ENCODE peak calls at places on chromosomes 12 and 14, in eight cellular contexts. Q is psoas muscle; V is neuronal stem cell; A is IMR-90; M is AG10803; T is CD8-positive, alpha-beta memory T cell; P is heart left ventricle; W is GM12865. U is an unnamed sample.

GRCh38 chr12:180445-180844 is 33.5 kb downstream of the SLC6A12 start:
- DNase-seq in Q (no peak), V (no peak), A (peak), M (no peak), T (no peak), P (peak), W (peak), U (no peak)

GRCh38 chr12:123271182-123271491 is 519 bp downstream of the CDK2AP1 start:
- DNase-seq in Q (peak), V (peak), A (peak), M (peak), T (peak), P (peak), W (peak), U (peak)

GRCh38 chr14:64718762-64719161 is 14.5 kb downstream of the PLEKHG3 start:
- DNase-seq in Q (no peak), V (no peak), A (no peak), M (no peak), T (no peak), P (no peak), W (no peak), U (no peak)

GRCh38 chr14:101791919-101792572 is 30.5 kb downstream of the PPP2R5C start:
- DNase-seq in Q (no peak), V (no peak), A (peak), M (peak), T (no peak), P (no peak), W (peak), U (peak)

GRCh38 chr12:44334347-44334746 is 498.5 kb downstream of the TMEM117 start:
- DNase-seq in Q (no peak), V (no peak), A (no peak), M (no peak), T (no peak), P (no peak), W (no peak), U (no peak)

GRCh38 chr14:101552786-101553231 is 8.5 kb upstream of the DIO3 start:
- DNase-seq in Q (peak), V (no peak), A (no peak), M (no peak), T (no peak), P (no peak), W (no peak), U (no peak)

GRCh38 chr12:50246873-50247612 is 36.3 kb downstream of the LIMA1 start:
- DNase-seq in Q (peak), V (no peak), A (peak), M (peak), T (no peak), P (peak), W (peak), U (no peak)

GRCh38 chr12:46256942-46257341 is 11.9 kb downstream of the SLC38A1 start:
- DNase-seq in Q (no peak), V (no peak), A (no peak), M (no peak), T (no peak), P (no peak), W (no peak), U (no peak)

GRCh38 chr12:49478949-49479664 is 59.7 kb upstream of the KCNH3 start:
- DNase-seq in Q (no peak), V (no peak), A (no peak), M (no peak), T (no peak), P (peak), W (no peak), U (no peak)

GRCh38 chr14:91367173-91368171 is 50.1 kb downstream of the CCDC88C start:
- DNase-seq in Q (no peak), V (no peak), A (peak), M (no peak), T (peak), P (no peak), W (peak), U (peak)

GRCh38 chr14:80942158-80942738 is 710 bp upstream of the CEP128 start:
- DNase-seq in Q (no peak), V (peak), A (no peak), M (no peak), T (no peak), P (no peak), W (no peak), U (no peak)

GRCh38 chr12:19847294-19848059 is 408.2 kb downstream of the AEBP2 start:
- DNase-seq in Q (no peak), V (no peak), A (peak), M (peak), T (no peak), P (peak), W (peak), U (no peak)

GRCh38 chr14:24943024-24943423 is 106.9 kb downstream of the STXBP6 start:
- DNase-seq in Q (peak), V (no peak), A (no peak), M (peak), T (no peak), P (peak), W (peak), U (no peak)

GRCh38 chr14:89507521-89507920 is 90.5 kb upstream of the FOXN3 start:
- DNase-seq in Q (no peak), V (no peak), A (peak), M (peak), T (no peak), P (no peak), W (peak), U (no peak)

GRCh38 chr14:62126885-62127478 is 364.8 kb downstream of the SNAPC1 start:
- DNase-seq in Q (no peak), V (peak), A (peak), M (peak), T (no peak), P (no peak), W (peak), U (peak)

GRCh38 chr14:91258021-91258618 is 13.6 kb upstream of the GPR68 start:
- DNase-seq in Q (peak), V (no peak), A (peak), M (peak), T (no peak), P (peak), W (no peak), U (no peak)

GRCh38 chr14:22008098-22008412 is 334.4 kb upstream of the OR4E1 start:
- DNase-seq in Q (no peak), V (no peak), A (no peak), M (no peak), T (no peak), P (no peak), W (no peak), U (no peak)

GRCh38 chr14:100874051-100874410 is 29.5 kb downstream of the RTL1 start:
- DNase-seq in Q (no peak), V (no peak), A (no peak), M (no peak), T (peak), P (peak), W (no peak), U (no peak)

GRCh38 chr12:18411453-18411852 is 150.1 kb downstream of the PIK3C2G start:
- DNase-seq in Q (no peak), V (no peak), A (no peak), M (no peak), T (no peak), P (no peak), W (no peak), U (no peak)

GRCh38 chr12:14656846-14657245 is 39.6 kb downstream of the GUCY2C start:
- DNase-seq in Q (no peak), V (no peak), A (no peak), M (no peak), T (no peak), P (no peak), W (no peak), U (no peak)

GRCh38 chr12:46351861-46352595 is 20.5 kb downstream of the SLC38A2 start:
- DNase-seq in Q (no peak), V (no peak), A (no peak), M (peak), T (no peak), P (no peak), W (no peak), U (no peak)

GRCh38 chr12:132489602-132490239 is at the start of gene FBRSL1:
- DNase-seq in Q (peak), V (peak), A (peak), M (peak), T (peak), P (peak), W (peak), U (peak)

DNA sequence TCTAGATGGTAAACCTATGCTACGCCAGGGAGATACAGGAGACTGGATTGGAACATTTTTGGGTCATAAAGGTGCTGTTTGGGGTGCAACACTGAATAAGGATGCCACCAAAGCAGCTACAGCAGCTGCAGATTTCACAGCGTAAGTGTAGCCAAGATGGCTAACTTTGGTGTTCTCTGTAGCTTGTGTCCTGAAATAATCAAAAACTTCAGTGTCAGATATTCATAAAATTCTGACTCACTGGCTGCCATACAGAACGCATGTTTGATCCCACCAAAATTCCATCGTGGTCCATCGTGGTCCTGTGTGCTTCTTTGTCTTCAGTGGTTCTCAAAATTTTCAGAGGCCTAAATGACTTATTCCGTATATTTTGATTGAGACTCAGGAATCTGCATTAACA is 1.3 kb downstream of the STRAP start:
- DNase-seq in Q (no peak), V (no peak), A (peak), M (no peak), T (no peak), P (no peak), W (no peak), U (no peak)
- H3K4me3 ChIP-seq in Q (peak), V (peak), A (peak), M (peak), T (peak), P (no peak), W (peak), U (peak)

GRCh38 chr12:51869490-51869865 is 18.4 kb upstream of the ANKRD33 start:
- DNase-seq in Q (peak), V (no peak), A (no peak), M (no peak), T (peak), P (no peak), W (no peak), U (no peak)

GRCh38 chr12:51869931-51870330 is 18.0 kb upstream of the ANKRD33 start:
- DNase-seq in Q (no peak), V (no peak), A (no peak), M (no peak), T (peak), P (no peak), W (no peak), U (no peak)

GRCh38 chr12:51867796-51868428 is 19.4 kb upstream of the FIGNL2 start:
- DNase-seq in Q (peak), V (no peak), A (no peak), M (no peak), T (peak), P (no peak), W (no peak), U (no peak)

GRCh38 chr12:51871126-51871525 is 16.8 kb upstream of the ANKRD33 start:
- DNase-seq in Q (peak), V (no peak), A (no peak), M (no peak), T (peak), P (peak), W (no peak), U (no peak)

DNA sequence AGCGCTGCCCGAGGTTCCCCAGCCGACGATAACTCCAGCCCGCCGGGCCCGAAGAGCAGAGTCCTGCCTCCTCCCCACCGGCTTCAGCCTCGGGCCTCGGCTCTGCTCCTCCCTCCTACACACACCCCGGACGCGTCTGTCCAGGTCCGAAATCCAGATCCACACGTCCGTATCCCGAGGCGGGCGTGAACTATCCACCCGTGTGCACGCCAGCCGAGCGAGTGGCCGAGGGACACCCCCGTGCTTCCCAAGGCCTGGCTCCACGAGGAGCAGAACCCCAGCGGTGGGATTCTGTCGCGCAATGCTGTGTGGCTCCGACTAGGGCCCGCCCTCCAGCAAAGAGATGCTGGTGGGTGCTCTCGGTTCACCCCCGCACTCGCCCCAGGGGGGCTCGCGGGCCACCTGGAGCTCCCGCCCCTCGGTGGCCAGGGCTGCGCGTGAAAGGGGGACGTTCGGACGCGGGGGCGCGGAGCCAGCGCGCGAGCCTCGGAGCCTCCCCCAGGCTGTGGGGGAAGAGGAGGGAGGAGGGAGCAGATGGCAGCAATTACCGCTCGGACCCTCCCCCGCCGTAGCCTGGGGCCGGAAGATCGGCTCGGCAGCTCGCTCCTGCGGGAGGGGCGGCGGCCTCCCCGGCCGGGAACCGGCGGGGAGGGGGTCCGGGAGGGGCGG is 18.9 kb upstream of the ANKRD33 start:
- DNase-seq in Q (peak), V (no peak), A (no peak), M (no peak), T (peak), P (no peak), W (no peak), U (no peak)
- H3K4me3 ChIP-seq in Q (peak), V (no peak), A (peak), M (peak), T (no peak), P (peak), W (no peak), U (no peak)

DNA sequence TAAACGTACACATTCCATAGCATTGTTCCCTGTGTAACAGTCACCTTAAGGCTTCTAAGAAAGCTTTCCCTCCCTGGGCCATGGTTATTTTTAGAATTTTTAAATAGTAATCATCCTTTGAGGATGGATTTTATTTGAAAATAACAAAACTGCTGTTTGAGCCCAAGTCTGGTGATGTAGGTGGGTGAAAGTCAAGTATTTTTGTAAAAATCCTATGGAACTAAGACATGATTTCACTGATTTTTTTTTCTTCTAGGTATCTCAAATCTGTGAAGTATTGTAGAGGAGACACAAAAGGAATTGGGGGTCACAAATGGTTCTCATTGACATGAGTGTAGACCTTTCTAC is 1.4 kb downstream of the ISCU start:
- DNase-seq in Q (no peak), V (no peak), A (no peak), M (no peak), T (no peak), P (no peak), W (no peak), U (no peak)
- H3K4me3 ChIP-seq in Q (peak), V (peak), A (no peak), M (peak), T (no peak), P (no peak), W (peak), U (peak)

GRCh38 chr12:113221181-113221996 is at the start of gene TPCN1:
- DNase-seq in Q (peak), V (peak), A (peak), M (peak), T (peak), P (peak), W (peak), U (peak)

GRCh38 chr12:113222730-113223531 is 1.7 kb downstream of the TPCN1 start:
- DNase-seq in Q (peak), V (no peak), A (peak), M (peak), T (no peak), P (peak), W (peak), U (peak)

GRCh38 chr12:113224955-113225354 is 3.7 kb downstream of the TPCN1 start:
- DNase-seq in Q (no peak), V (no peak), A (no peak), M (no peak), T (no peak), P (no peak), W (no peak), U (no peak)

GRCh38 chr12:113221997-113222729 is 899 bp downstream of the TPCN1 start:
- DNase-seq in Q (no peak), V (no peak), A (no peak), M (no peak), T (peak), P (no peak), W (peak), U (no peak)

GRCh38 chr12:113220593-113221180 is 577 bp upstream of the TPCN1 start:
- DNase-seq in Q (no peak), V (no peak), A (no peak), M (no peak), T (no peak), P (no peak), W (peak), U (no peak)
- H3K4me3 ChIP-seq in Q (peak), V (peak), A (peak), M (peak), T (peak), P (peak), W (peak), U (peak)

GRCh38 chr12:105234197-105234596 is 1.8 kb downstream of the APPL2 start:
- DNase-seq in Q (no peak), V (no peak), A (no peak), M (no peak), T (no peak), P (no peak), W (no peak), U (no peak)

GRCh38 chr12:105228966-105229365 is 7.0 kb downstream of the APPL2 start:
- DNase-seq in Q (no peak), V (no peak), A (no peak), M (no peak), T (no peak), P (no peak), W (no peak), U (no peak)

GRCh38 chr12:105233045-105233905 is 2.7 kb downstream of the APPL2 start:
- DNase-seq in Q (no peak), V (no peak), A (no peak), M (no peak), T (no peak), P (no peak), W (no peak), U (no peak)

GRCh38 chr12:105229446-105229845 is 6.5 kb downstream of the APPL2 start:
- DNase-seq in Q (no peak), V (no peak), A (peak), M (no peak), T (no peak), P (no peak), W (no peak), U (no peak)

DNA sequence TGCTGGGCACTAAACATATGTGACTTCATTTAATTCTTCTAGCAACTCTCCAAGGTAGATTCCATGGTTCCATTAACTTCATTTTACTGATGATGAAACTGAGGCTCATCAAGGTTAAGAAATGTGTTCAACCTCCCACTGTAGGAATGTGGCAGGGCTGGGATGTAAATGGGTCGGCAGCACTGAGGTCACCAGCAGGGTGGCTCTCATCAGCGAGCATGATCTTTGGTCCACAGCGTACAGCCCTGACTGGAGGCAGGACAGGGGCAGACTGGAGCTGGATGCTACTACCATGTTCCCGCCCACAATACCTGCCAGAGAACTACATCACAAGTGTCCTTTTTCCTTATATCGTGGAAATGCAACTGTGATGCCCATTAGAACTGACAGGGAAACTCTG is 4.6 kb downstream of the APPL2 start:
- DNase-seq in Q (no peak), V (no peak), A (no peak), M (peak), T (no peak), P (no peak), W (no peak), U (no peak)
- H3K4me3 ChIP-seq in Q (no peak), V (no peak), A (no peak), M (peak), T (no peak), P (no peak), W (no peak), U (no peak)

DNA sequence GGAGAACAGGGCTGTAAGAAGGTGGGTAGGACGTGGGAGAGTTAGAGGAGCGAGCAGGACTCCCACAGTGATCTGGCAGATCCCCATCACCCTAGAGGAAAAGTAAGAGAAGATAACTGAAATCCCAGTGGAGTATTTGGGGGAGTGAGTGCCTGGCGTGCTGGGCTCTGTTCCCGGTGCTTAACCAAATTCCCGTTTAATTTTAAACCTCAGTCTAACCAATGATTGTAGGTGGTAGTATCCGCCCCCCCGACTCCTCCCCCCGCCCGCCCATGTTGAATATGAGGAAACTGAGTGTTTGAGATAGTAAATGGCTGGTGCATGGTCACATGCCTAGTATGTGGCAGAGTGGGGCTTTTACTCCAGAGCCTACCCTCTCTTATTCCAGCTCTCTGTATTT is 1.2 kb downstream of the TARBP2 start:
- DNase-seq in Q (no peak), V (no peak), A (no peak), M (no peak), T (no peak), P (no peak), W (no peak), U (no peak)
- H3K4me3 ChIP-seq in Q (peak), V (peak), A (no peak), M (peak), T (peak), P (no peak), W (peak), U (peak)

GRCh38 chr12:8648598-8649205 is 13.9 kb downstream of the MFAP5 start:
- DNase-seq in Q (no peak), V (no peak), A (no peak), M (no peak), T (peak), P (no peak), W (peak), U (no peak)
- H3K4me3 ChIP-seq in Q (no peak), V (no peak), A (no peak), M (no peak), T (no peak), P (no peak), W (no peak), U (no peak)

U was measured in Jurkat, Clone E6-1.